ENCODE peak calls at places on chromosomes 5 and 9, in ten cellular contexts. C is glomerular endothelial cell; I is substantia nigra; Q is foreskin fibroblast; Y is Ammon's horn; H is NCI-H1048; W is activated naive CD8-positive, alpha-beta T cell treated with anti-CD3 and anti-CD28 coated beads, Interleukin-2, amount 10 ng/mL, durations not matched to agents 7 days and 5 days; N is GM23248; X is stimulated activated CD8-positive, alpha-beta memory T cell treated with anti-CD3 and anti-CD28 coated beads, Interleukin-15, amount 100 ng/mL, for 24 hours; E is foreskin keratinocyte. G is an unnamed sample.

GRCh38 chr9:92728831-92729734 is 35.5 kb downstream of the BICD2 start:
- DNase-seq in C (no peak), I (peak), Q (peak), Y (peak), H (no peak), W (no peak), N (peak), X (no peak), E (no peak), G (peak)

GRCh38 chr5:109754319-109754718 is 64.6 kb downstream of the MAN2A1 start:
- DNase-seq in C (no peak), I (no peak), Q (no peak), Y (no peak), H (no peak), W (no peak), N (no peak), X (no peak), E (no peak), G (no peak)

GRCh38 chr5:106314221-106314824 is 1356.4 kb downstream of the EFNA5 start:
- DNase-seq in C (peak), I (no peak), Q (peak), Y (no peak), H (no peak), W (no peak), N (peak), X (no peak), E (no peak), G (no peak)

GRCh38 chr5:71582945-71583584 is 4.1 kb upstream of the MCCC2 start:
- DNase-seq in C (no peak), I (no peak), Q (no peak), Y (no peak), H (no peak), W (no peak), N (no peak), X (no peak), E (no peak), G (no peak)

GRCh38 chr5:133399247-133399891 is 213.0 kb downstream of the FSTL4 start:
- DNase-seq in C (no peak), I (no peak), Q (no peak), Y (no peak), H (no peak), W (no peak), N (no peak), X (no peak), E (no peak), G (no peak)

GRCh38 chr5:53929596-53929995 is 369.2 kb downstream of the NDUFS4 start:
- DNase-seq in C (no peak), I (no peak), Q (no peak), Y (no peak), H (no peak), W (no peak), N (no peak), X (no peak), E (no peak), G (no peak)

GRCh38 chr9:97809666-97810344 is 43.2 kb upstream of the FOXE1 start:
- DNase-seq in C (no peak), I (no peak), Q (no peak), Y (no peak), H (no peak), W (no peak), N (no peak), X (no peak), E (peak), G (no peak)

GRCh38 chr5:131854134-131854533 is 57.3 kb upstream of the FNIP1 start:
- DNase-seq in C (no peak), I (no peak), Q (peak), Y (no peak), H (no peak), W (no peak), N (peak), X (no peak), E (peak), G (no peak)

GRCh38 chr9:37146372-37146771 is 26.0 kb downstream of the ZCCHC7 start:
- DNase-seq in C (no peak), I (no peak), Q (no peak), Y (no peak), H (no peak), W (no peak), N (no peak), X (no peak), E (no peak), G (no peak)

GRCh38 chr9:87725900-87726709 is at the start of gene CTSL:
- DNase-seq in C (no peak), I (peak), Q (peak), Y (peak), H (no peak), W (peak), N (peak), X (no peak), E (peak), G (peak)

GRCh38 chr5:140372971-140373487 is 13.0 kb downstream of the SLC4A9 start:
- DNase-seq in C (no peak), I (peak), Q (peak), Y (peak), H (peak), W (no peak), N (peak), X (no peak), E (peak), G (peak)

GRCh38 chr5:145981612-145982571 is 45.5 kb downstream of the SH3RF2 start:
- DNase-seq in C (no peak), I (no peak), Q (no peak), Y (no peak), H (peak), W (no peak), N (no peak), X (no peak), E (peak), G (no peak)

GRCh38 chr9:98707158-98708102 is 1.3 kb downstream of the GABBR2 start:
- DNase-seq in C (no peak), I (peak), Q (peak), Y (peak), H (no peak), W (peak), N (peak), X (no peak), E (peak), G (peak)

GRCh38 chr9:135479469-135480052 is at the start of gene PPP1R26:
- DNase-seq in C (no peak), I (peak), Q (peak), Y (no peak), H (no peak), W (no peak), N (peak), X (no peak), E (no peak), G (no peak)

GRCh38 chr9:94867842-94868312 is 141.4 kb downstream of the AOPEP start:
- DNase-seq in C (peak), I (no peak), Q (peak), Y (no peak), H (no peak), W (no peak), N (peak), X (no peak), E (peak), G (peak)

GRCh38 chr9:98867434-98868168 is 60.1 kb downstream of the GALNT12 start:
- DNase-seq in C (no peak), I (peak), Q (peak), Y (peak), H (no peak), W (no peak), N (peak), X (no peak), E (no peak), G (no peak)

GRCh38 chr9:93060746-93061259 is 2.3 kb downstream of the SUSD3 start:
- DNase-seq in C (no peak), I (no peak), Q (peak), Y (no peak), H (no peak), W (no peak), N (peak), X (no peak), E (no peak), G (no peak)

GRCh38 chr9:114786251-114786650 is 19.6 kb downstream of the TNFSF15 start:
- DNase-seq in C (no peak), I (no peak), Q (no peak), Y (no peak), H (no peak), W (no peak), N (no peak), X (no peak), E (no peak), G (no peak)

GRCh38 chr9:75239176-75239575 is 150.9 kb downstream of the OSTF1 start:
- DNase-seq in C (no peak), I (no peak), Q (peak), Y (no peak), H (no peak), W (no peak), N (peak), X (no peak), E (peak), G (no peak)

GRCh38 chr5:99025298-99026045 is 96.7 kb upstream of the CHD1 start:
- DNase-seq in C (no peak), I (no peak), Q (no peak), Y (no peak), H (no peak), W (no peak), N (no peak), X (no peak), E (no peak), G (no peak)

GRCh38 chr5:102762095-102762534 is 7.0 kb downstream of the PAM start:
- DNase-seq in C (no peak), I (no peak), Q (peak), Y (no peak), H (no peak), W (no peak), N (peak), X (no peak), E (peak), G (no peak)

GRCh38 chr9:137217276-137218211 is 4.5 kb downstream of the RNF208 start:
- DNase-seq in C (no peak), I (no peak), Q (peak), Y (no peak), H (peak), W (no peak), N (peak), X (no peak), E (peak), G (no peak)

G was measured in cerebellum.